ENCODE peak calls at places on chromosomes 4 and X, in nine cellular contexts. Y, J, N, U, Q, B, T, V and I are unnamed samples.
A peak's percentile ranks its signal among the peaks of the same experiment; 100 is the strongest.

GRCh38 chr4:37780444-37781133 is 45.9 kb upstream of the PGM2 start:
- DNase-seq in T (no peak), Q (no peak), U (no peak), V (no peak), Y (no peak), N (peak; percentile 46), B (peak; percentile 23), J (no peak), I (no peak)

GRCh38 chrX:23557070-23557469 is 110.2 kb upstream of the PRDX4 start:
- DNase-seq in Q (no peak), U (no peak), B (no peak), J (no peak), T (no peak), V (no peak), N (no peak), Y (no peak), I (no peak)

GRCh38 chr4:159070742-159071141 is 32.1 kb upstream of the RAPGEF2 start:
- DNase-seq in B (peak; percentile 97), Y (no peak), U (no peak), J (no peak), N (peak; percentile 93), Q (no peak), V (peak; percentile 59), T (peak; percentile 77), I (no peak)

GRCh38 chrX:54640721-54641120 is 110.7 kb downstream of the GNL3L start:
- DNase-seq in N (peak; percentile 5), U (no peak), B (peak; percentile 56), V (no peak), Y (no peak), J (no peak), Q (peak; percentile 8), T (no peak), I (no peak)

GRCh38 chrX:36480441-36480990 is 527.6 kb upstream of the FAM47C start:
- DNase-seq in U (no peak), Y (no peak), T (no peak), J (no peak), Q (no peak), B (no peak), N (no peak), V (no peak), I (no peak)

GRCh38 chr4:85039526-85039925 is 73.0 kb upstream of the WDFY3 start:
- DNase-seq in J (no peak), T (no peak), N (peak; percentile 89), Y (no peak), U (no peak), B (peak; percentile 91), V (no peak), Q (no peak), I (peak; percentile 5)

GRCh38 chrX:9829308-9830267 is 43.4 kb downstream of the SHROOM2 start:
- DNase-seq in U (no peak), V (peak; percentile 16), T (peak; percentile 66), Y (no peak), B (peak; percentile 4), J (no peak), Q (no peak), N (peak; percentile 86), I (no peak)

GRCh38 chr4:8652181-8653078 is 59.9 kb downstream of the CPZ start:
- DNase-seq in B (no peak), N (no peak), U (peak; percentile 57), J (no peak), Q (no peak), V (no peak), Y (peak; percentile 5), T (no peak), I (no peak)

GRCh38 chr4:188484256-188484655 is 345.0 kb downstream of the TRIML1 start:
- DNase-seq in J (no peak), V (no peak), B (no peak), Q (no peak), Y (no peak), U (no peak), N (no peak), T (no peak), I (no peak)

GRCh38 chr4:27381806-27382205 is 521.2 kb downstream of the STIM2 start:
- DNase-seq in J (no peak), Q (no peak), T (peak; percentile 24), N (no peak), Y (no peak), U (no peak), B (no peak), V (no peak), I (no peak)

GRCh38 chr4:149008415-149009025 is 566.3 kb upstream of the NR3C2 start:
- DNase-seq in V (no peak), T (peak; percentile 4), Q (no peak), B (no peak), Y (no peak), N (no peak), J (no peak), U (no peak), I (no peak)

GRCh38 chr4:157075811-157076577 is at the start of gene GLRB:
- DNase-seq in Y (peak; percentile 19), N (no peak), U (peak; percentile 68), J (no peak), Q (peak; percentile 72), T (no peak), V (no peak), B (peak; percentile 69), I (no peak)

GRCh38 chr4:75950416-75950815 is 9.6 kb upstream of the NAAA start:
- DNase-seq in J (no peak), N (no peak), T (no peak), U (no peak), B (peak; percentile 9), V (no peak), Q (no peak), Y (no peak), I (no peak)

GRCh38 chr4:118729287-118730286 is 44.4 kb downstream of the METTL14 start:
- DNase-seq in J (no peak), V (peak; percentile 27), N (peak; percentile 77), Q (no peak), Y (no peak), B (peak; percentile 83), U (no peak), T (peak; percentile 18), I (peak; percentile 89)

DNA sequence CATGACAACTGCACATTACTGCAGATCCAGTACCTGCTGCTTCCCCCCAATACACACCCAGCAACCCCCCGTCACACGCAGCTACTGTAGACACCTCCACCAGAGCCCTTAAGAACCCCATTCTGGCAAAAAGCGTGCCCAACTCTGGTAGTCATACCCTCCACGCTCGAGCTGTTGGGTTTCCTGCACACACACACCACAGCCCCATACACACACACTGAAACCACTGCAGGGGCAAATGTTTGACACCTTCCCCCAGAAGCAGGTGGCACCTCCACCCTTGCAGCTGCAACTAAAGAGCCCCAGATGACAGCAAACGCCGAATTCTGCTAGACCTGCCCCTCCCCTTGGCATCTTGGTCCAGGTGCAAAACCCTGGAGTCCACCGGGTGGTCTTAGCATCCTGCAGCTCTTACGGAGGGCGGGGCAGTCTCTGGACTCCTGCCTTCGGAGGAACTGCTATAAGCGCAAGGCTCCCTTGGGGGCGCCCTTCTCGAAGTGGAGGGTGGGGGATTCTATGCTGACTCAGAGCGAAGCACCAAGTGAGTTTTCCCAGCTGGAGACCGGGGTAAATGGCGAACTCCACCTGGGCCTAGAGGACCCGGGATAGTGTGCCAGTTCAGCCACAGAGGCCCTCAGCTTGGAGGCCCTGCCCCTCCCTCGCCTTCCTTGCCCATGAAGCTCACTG is 1.5 kb downstream of the FRMPD3 start:
- DNase-seq in V (no peak), B (no peak), J (no peak), T (no peak), Q (peak; percentile 65), Y (no peak), U (no peak), N (no peak), I (no peak)
- TF ChIP-seq CTCF in V (no peak), B (no peak), J (no peak), T (no peak), Q (peak; percentile 44), Y (no peak), U (no peak), N (no peak), I (no peak)

GRCh38 chrX:40096395-40097091 is 1.2 kb downstream of the BCOR start:
- DNase-seq in Y (peak; percentile 47), J (no peak), Q (peak; percentile 58), B (peak; percentile 62), T (no peak), U (peak; percentile 81), N (peak; percentile 47), V (no peak), I (no peak)
- TF ChIP-seq CTCF in Y (no peak), J (no peak), Q (no peak), B (no peak), T (no peak), U (no peak), N (no peak), V (no peak), I (no peak)

DNA sequence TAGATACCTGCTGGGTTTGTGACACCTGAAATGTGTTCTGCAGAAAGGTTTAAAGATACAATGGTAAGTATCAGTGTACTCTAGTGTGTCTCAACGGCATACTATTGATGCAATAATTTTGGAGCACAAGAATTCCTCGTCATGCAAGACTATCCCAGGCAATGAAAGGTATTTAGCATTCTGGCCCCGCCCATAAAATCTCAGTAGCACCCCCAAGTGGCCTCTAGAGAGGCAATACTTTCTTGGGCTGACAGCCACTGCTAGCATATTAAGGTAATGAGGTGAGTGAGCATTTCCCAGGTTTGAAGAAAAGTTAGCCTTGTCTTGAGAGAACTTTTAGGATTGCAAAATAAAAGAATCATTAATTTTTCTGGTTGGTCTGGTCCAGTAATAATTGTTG is 24.0 kb downstream of the TAB3 start:
- DNase-seq in Q (peak; percentile 4), N (peak; percentile 22), Y (no peak), U (no peak), T (no peak), V (no peak), J (peak; percentile 48), B (peak; percentile 2), I (no peak)
- TF ChIP-seq CTCF in Q (no peak), N (peak; percentile 11), Y (no peak), U (no peak), T (peak; percentile 5), V (no peak), J (no peak), B (no peak), I (no peak)

GRCh38 chr4:41258783-41259182 is 2.1 kb downstream of the UCHL1 start:
- DNase-seq in T (peak; percentile 40), Q (peak; percentile 19), N (peak; percentile 74), Y (no peak), B (peak; percentile 84), U (no peak), J (no peak), V (peak; percentile 62), I (peak; percentile 16)
- TF ChIP-seq CTCF in T (peak; percentile 58), Q (no peak), N (peak; percentile 36), Y (no peak), B (peak; percentile 50), U (peak; percentile 52), J (peak; percentile 39), V (peak; percentile 63), I (peak; percentile 56)